ENCODE peak calls at places on chromosomes 13 and 19, in four cellular contexts. D is BE2C, X is endothelial cell of umbilical vein, O is psoas muscle. U is an unnamed sample.

GRCh38 chr19:33248954-33249613 is 23.4 kb upstream of the SLC7A10 start:
- DNase-seq in D (no peak), O (peak; percentile 60), X (no peak), U (peak; percentile 83)

GRCh38 chr19:4539697-4540581 is at the start of gene LRG1:
- DNase-seq in X (peak; percentile 30), D (no peak), O (no peak), U (peak; percentile 88)

GRCh38 chr19:54158812-54159351 is 639 bp downstream of the LENG1 start:
- DNase-seq in O (no peak), D (no peak), X (no peak), U (no peak)

GRCh38 chr13:30446122-30446500 is 19.6 kb downstream of the HMGB1 start:
- DNase-seq in X (no peak), D (no peak), O (no peak), U (no peak)

GRCh38 chr13:31699650-31700049 is 39.7 kb upstream of the RXFP2 start:
- DNase-seq in X (peak; percentile 47), D (no peak), O (no peak), U (no peak)

GRCh38 chr13:75643693-75644092 is 7.6 kb downstream of the LMO7 start:
- DNase-seq in D (no peak), X (no peak), O (no peak), U (no peak)

GRCh38 chr13:50030315-50030714 is 15.1 kb downstream of the KCNRG start:
- DNase-seq in O (no peak), X (no peak), D (no peak), U (no peak)

GRCh38 chr19:4380254-4380727 is 20.1 kb downstream of the SH3GL1 start:
- DNase-seq in D (no peak), X (no peak), O (peak; percentile 74), U (peak; percentile 73)

GRCh38 chr13:75803982-75804381 is 167.9 kb downstream of the LMO7 start:
- DNase-seq in X (no peak), O (no peak), D (no peak), U (no peak)

GRCh38 chr19:21322528-21322927 is 6.7 kb downstream of the ZNF708 start:
- DNase-seq in X (no peak), D (no peak), O (no peak), U (no peak)

GRCh38 chr13:92842145-92842544 is 384.5 kb upstream of the GPC6 start:
- DNase-seq in D (no peak), O (no peak), X (no peak), U (no peak)

GRCh38 chr13:105918842-105919741 is 616.4 kb downstream of the EFNB2 start:
- DNase-seq in O (no peak), X (peak; percentile 42), D (peak; percentile 76), U (no peak)

GRCh38 chr13:26721251-26721939 is 39.2 kb downstream of the GPR12 start:
- DNase-seq in D (no peak), O (peak; percentile 59), X (no peak), U (no peak)

GRCh38 chr19:4369888-4370260 is 26.5 kb downstream of the MPND start:
- DNase-seq in X (peak; percentile 62), D (peak; percentile 48), O (peak; percentile 78), U (peak; percentile 74)

GRCh38 chr13:42364613-42365000 is 92.7 kb downstream of the AKAP11 start:
- DNase-seq in O (no peak), X (peak; percentile 21), D (no peak), U (no peak)

GRCh38 chr19:12994701-12995595 is at the start of gene NFIX:
- DNase-seq in D (peak; percentile 65), O (peak; percentile 89), X (peak; percentile 32), U (peak; percentile 78)

GRCh38 chr13:42610623-42611022 is 36.7 kb downstream of the TNFSF11 start:
- DNase-seq in D (no peak), X (no peak), O (no peak), U (no peak)

GRCh38 chr19:34237283-34237682 is 17.1 kb upstream of the GARRE1 start:
- DNase-seq in X (no peak), D (no peak), O (no peak), U (no peak)

GRCh38 chr13:49530452-49530851 is 34.7 kb downstream of the PHF11 start:
- DNase-seq in D (no peak), O (no peak), X (no peak), U (no peak)

GRCh38 chr13:33723365-33723764 is 94.6 kb upstream of the RFC3 start:
- DNase-seq in D (no peak), X (peak; percentile 17), O (no peak), U (no peak)

GRCh38 chr13:85497652-85498051 is 301.6 kb downstream of the SLITRK6 start:
- DNase-seq in X (no peak), O (no peak), D (no peak), U (no peak)

GRCh38 chr19:33681081-33681680 is 59.4 kb downstream of the CHST8 start:
- DNase-seq in X (no peak), D (no peak), O (no peak), U (no peak)

GRCh38 chr13:91031508-91031907 is 316.0 kb upstream of the MIR17HG start:
- DNase-seq in O (no peak), X (no peak), D (no peak), U (no peak)

GRCh38 chr19:47156861-47157454 is 26.3 kb downstream of the SAE1 start:
- DNase-seq in X (no peak), D (no peak), O (no peak), U (no peak)
- H3K4me1 ChIP-seq in X (peaks cover 41% of the 10 kb centered on the region), D (peaks cover 4% of the 10 kb centered on the region), O (peaks cover 20% of the 10 kb centered on the region), U (peaks cover 66% of the 10 kb centered on the region)

GRCh38 chr13:44224433-44225149 is 149.0 kb upstream of the SERP2 start:
- DNase-seq in D (no peak), X (no peak), O (no peak), U (no peak)
- TF ChIP-seq CTCF in D (no peak), X (no peak), O (no peak), U (no peak)

GRCh38 chr19:46410205-46411087 is 2.9 kb downstream of the CCDC8 start:
- DNase-seq in X (no peak), O (no peak), D (no peak), U (peak; percentile 14)
- H3K27me3 ChIP-seq in X (peaks cover 33% of the 10 kb centered on the region), O (no peaks in the 10 kb centered on the region), D (no peaks in the 10 kb centered on the region), U (peaks cover 81% of the 10 kb centered on the region)

DNA sequence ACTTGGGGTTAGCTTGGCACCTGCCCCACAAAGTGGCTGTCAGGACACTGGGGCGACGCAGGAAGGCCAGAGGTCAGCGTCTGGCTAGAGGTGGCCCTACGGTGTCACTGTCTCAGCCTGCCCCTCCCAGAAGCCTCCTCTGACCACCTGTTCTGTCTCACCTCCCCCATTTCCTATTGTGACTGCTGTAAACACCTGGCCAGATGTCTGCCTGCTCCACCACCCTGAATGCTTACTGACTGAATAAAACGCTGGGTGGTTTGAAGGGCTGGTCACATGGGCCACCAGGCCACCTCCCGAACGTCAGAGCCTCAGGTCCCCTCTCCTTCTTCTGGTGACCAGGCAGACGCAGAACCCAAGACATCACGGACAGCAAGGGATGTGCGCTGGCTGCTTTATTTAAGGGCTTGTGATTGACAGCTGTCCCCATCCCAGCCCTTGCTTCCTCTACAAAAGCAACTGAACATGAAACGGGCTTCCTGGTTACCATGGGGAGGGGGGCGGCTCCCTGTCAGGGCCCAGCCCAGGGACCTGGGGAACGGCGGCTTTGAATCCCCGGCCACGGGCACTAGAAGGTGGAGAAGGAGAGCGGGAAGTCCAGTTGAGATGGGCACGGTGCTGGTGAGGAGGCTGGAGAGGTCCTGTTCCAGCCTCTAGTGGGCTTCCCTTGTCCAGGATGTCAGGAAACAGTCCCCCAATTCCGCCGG is 6.2 kb downstream of the ELOF1 start:
- DNase-seq in D (no peak), X (no peak), O (no peak), U (no peak)
- H3K4me1 ChIP-seq in D (peaks cover 2% of the 10 kb centered on the region), X (peaks cover under 1% of the 10 kb centered on the region), O (peaks cover 6% of the 10 kb centered on the region), U (peaks cover 12% of the 10 kb centered on the region)

GRCh38 chr13:66489586-66489985 is 740.5 kb downstream of the PCDH9 start:
- DNase-seq in D (no peak), X (no peak), O (no peak), U (no peak)

GRCh38 chr13:66489172-66489571 is 741.0 kb downstream of the PCDH9 start:
- DNase-seq in O (no peak), X (no peak), D (no peak), U (no peak)

GRCh38 chr13:66491241-66491640 is 738.9 kb downstream of the PCDH9 start:
- DNase-seq in O (no peak), D (no peak), X (no peak), U (no peak)

DNA sequence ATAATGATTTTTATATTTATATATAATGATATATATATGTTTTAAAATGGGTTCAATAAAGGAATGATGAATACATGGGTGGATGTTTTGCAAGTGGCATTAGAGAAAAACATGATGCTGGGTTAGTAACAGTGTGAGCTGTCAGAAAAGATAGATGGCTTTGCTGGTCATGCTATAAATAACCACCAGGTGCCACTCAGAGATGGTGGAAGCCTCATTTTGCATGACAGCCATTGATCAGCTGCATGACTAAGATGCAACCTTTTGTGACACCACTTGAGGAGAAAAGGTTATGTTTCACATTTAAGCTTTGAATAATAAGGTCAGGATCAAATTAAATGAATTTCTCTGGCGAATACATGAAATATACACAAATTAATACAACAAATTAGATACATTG is 737.7 kb downstream of the PCDH9 start:
- DNase-seq in X (peak; percentile 3), O (no peak), D (peak; percentile 25), U (no peak)
- TF ChIP-seq CTCF in X (no peak), O (peak; percentile 27), D (peak; percentile 55), U (no peak)

DNA sequence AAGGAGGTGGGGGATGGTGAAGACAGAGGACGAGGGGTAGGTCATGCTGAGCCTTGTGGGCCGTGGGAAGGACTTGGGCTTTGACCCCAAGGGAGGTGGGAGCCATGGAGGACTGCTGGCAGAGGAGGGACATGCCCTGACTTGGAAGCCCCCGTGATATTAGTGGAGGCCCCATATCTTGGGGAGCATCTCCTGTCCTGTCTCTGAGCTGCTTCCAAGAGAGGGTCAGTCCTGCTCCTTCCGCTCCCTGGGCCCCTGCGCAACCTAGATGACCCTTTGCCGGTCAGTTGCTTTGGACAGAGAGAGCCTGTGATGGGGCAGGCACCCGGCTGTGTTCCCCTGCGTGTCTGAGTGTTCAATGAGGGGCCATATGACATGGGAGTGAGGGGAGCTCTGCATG is 5.2 kb downstream of the TLE6 start:
- DNase-seq in O (no peak), D (no peak), X (no peak), U (no peak)
- H3K27me3 ChIP-seq in O (no peaks in the 10 kb centered on the region), D (no peaks in the 10 kb centered on the region), X (no peaks in the 10 kb centered on the region), U (no peaks in the 10 kb centered on the region)

GRCh38 chr19:16582486-16583261 is 10.5 kb upstream of the SLC35E1 start:
- DNase-seq in X (no peak), D (peak; percentile 48), O (no peak), U (no peak)
- H3K4me1 ChIP-seq in X (peaks cover 23% of the 10 kb centered on the region), D (peaks cover 36% of the 10 kb centered on the region), O (peaks cover 87% of the 10 kb centered on the region), U (peaks cover 78% of the 10 kb centered on the region)

GRCh38 chr13:77476456-77476855 is 59.0 kb upstream of the SCEL start:
- DNase-seq in X (no peak), O (no peak), D (no peak), U (no peak)

GRCh38 chr13:77477299-77477848 is 58.1 kb upstream of the SCEL start:
- DNase-seq in D (no peak), X (no peak), O (no peak), U (no peak)

GRCh38 chr13:77479326-77479725 is 56.2 kb upstream of the SCEL start:
- DNase-seq in D (no peak), O (no peak), X (no peak), U (no peak)

GRCh38 chr13:77480071-77480470 is 55.4 kb upstream of the SCEL start:
- DNase-seq in D (no peak), O (no peak), X (no peak), U (no peak)

DNA sequence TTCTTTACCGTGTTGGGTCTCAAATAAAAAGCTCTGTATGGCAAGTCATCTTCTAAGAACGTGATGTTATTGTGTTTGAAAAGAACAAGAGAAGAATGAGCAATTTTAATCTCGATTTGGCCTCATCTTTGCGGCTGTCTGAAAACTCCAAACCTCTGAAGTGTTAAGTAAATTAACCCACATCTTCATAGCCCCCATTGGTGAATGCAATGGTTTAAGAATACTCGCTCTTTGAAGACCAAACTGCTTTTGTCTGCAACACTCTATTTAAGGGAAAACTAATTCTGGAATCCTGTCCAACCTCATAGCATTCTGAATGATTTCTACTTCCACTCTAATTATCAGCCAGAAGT is 56.9 kb upstream of the SCEL start:
- DNase-seq in D (no peak), O (no peak), X (no peak), U (no peak)
- TF ChIP-seq CTCF in D (no peak), O (no peak), X (no peak), U (no peak)